ENCODE peak calls at places on chromosomes 4 and X, in four cellular contexts. T is ascending aorta, Q is GDM1, I is neural progenitor cell. S is an unnamed sample.

GRCh38 chr4:42671431-42672194 is 14.7 kb upstream of the ATP8A1 start:
- DNase-seq in Q (peak; percentile 12), T (no peak), I (no peak), S (no peak)

GRCh38 chrX:43556207-43556606 is 99.9 kb upstream of the MAOA start:
- DNase-seq in T (no peak), I (no peak), Q (no peak), S (no peak)

GRCh38 chrX:113522814-113523213 is 682.2 kb upstream of the AMOT start:
- DNase-seq in T (no peak), I (no peak), Q (no peak), S (no peak)

GRCh38 chr4:71406459-71406963 is 67.7 kb downstream of the SLC4A4 start:
- DNase-seq in T (no peak), Q (peak; percentile 83), I (no peak), S (peak; percentile 9)

GRCh38 chr4:74189331-74190043 is 31.6 kb downstream of the MTHFD2L start:
- DNase-seq in I (peak; percentile 70), T (no peak), Q (no peak), S (no peak)

GRCh38 chr4:121790976-121791375 is 10.1 kb upstream of the EXOSC9 start:
- DNase-seq in I (no peak), T (no peak), Q (no peak), S (peak; percentile 53)

GRCh38 chr4:103410401-103410800 is 212.3 kb upstream of the CENPE start:
- DNase-seq in I (no peak), Q (no peak), T (no peak), S (no peak)

GRCh38 chrX:11886745-11887144 is 128.7 kb downstream of the MSL3 start:
- DNase-seq in T (no peak), Q (no peak), I (no peak), S (peak; percentile 55)

GRCh38 chr4:89753601-89754066 is 83.3 kb downstream of the SNCA start:
- DNase-seq in T (no peak), I (no peak), Q (no peak), S (peak; percentile 58)

GRCh38 chr4:77418333-77418732 is 187.3 kb upstream of the CXCL13 start:
- DNase-seq in Q (no peak), T (no peak), I (no peak), S (no peak)

GRCh38 chr4:26573389-26573794 is 10.5 kb upstream of the TBC1D19 start:
- DNase-seq in I (no peak), T (no peak), Q (no peak), S (no peak)

GRCh38 chr4:129839687-129840086 is 743.7 kb downstream of the C4orf33 start:
- DNase-seq in Q (no peak), T (no peak), I (no peak), S (peak; percentile 34)

GRCh38 chr4:174218127-174218790 is 65.2 kb downstream of the FBXO8 start:
- DNase-seq in I (peak; percentile 46), Q (no peak), T (no peak), S (no peak)

GRCh38 chrX:134721766-134722532 is 63.7 kb upstream of the PLAC1 start:
- DNase-seq in I (no peak), Q (no peak), T (no peak), S (no peak)

GRCh38 chr4:138672393-138672976 is 343.1 kb upstream of the NOCT start:
- DNase-seq in Q (no peak), T (no peak), I (no peak), S (no peak)

GRCh38 chrX:152926279-152926678 is 28.4 kb downstream of the ZNF185 start:
- DNase-seq in T (no peak), I (peak; percentile 59), Q (peak; percentile 56), S (peak; percentile 52)

GRCh38 chr4:7398104-7398423 is 36.7 kb downstream of the PSAPL1 start:
- DNase-seq in Q (peak; percentile 60), I (no peak), T (no peak), S (peak; percentile 9)

GRCh38 chr4:87931932-87932331 is 43.6 kb upstream of the SPP1 start:
- DNase-seq in T (no peak), I (no peak), Q (no peak), S (no peak)

GRCh38 chr4:8664976-8665375 is 72.4 kb downstream of the CPZ start:
- DNase-seq in I (no peak), Q (no peak), T (no peak), S (no peak)

GRCh38 chrX:151801980-151802379 is 67.4 kb downstream of the CNGA2 start:
- DNase-seq in Q (no peak), I (no peak), T (no peak), S (no peak)

GRCh38 chr4:3439391-3439790 is 2.4 kb upstream of the HGFAC start:
- DNase-seq in T (no peak), I (no peak), Q (no peak), S (no peak)

GRCh38 chr4:52107336-52107735 is 56.2 kb downstream of the SPATA18 start:
- DNase-seq in T (no peak), Q (no peak), I (no peak), S (no peak)

GRCh38 chr4:6876440-6876839 is 33.2 kb upstream of the TBC1D14 start:
- DNase-seq in I (no peak), Q (no peak), T (no peak), S (no peak)

GRCh38 chrX:96770315-96770714 is 85.7 kb downstream of the DIAPH2 start:
- DNase-seq in Q (no peak), T (no peak), I (peak; percentile 17), S (no peak)

GRCh38 chrX:100831219-100831946 is 11.2 kb downstream of the CSTF2 start:
- DNase-seq in I (no peak), Q (no peak), T (no peak), S (no peak)

GRCh38 chr4:109375778-109376414 is 57.7 kb upstream of the SEC24B start:
- DNase-seq in Q (no peak), I (no peak), T (no peak), S (no peak)

GRCh38 chr4:156790866-156791265 is 180.7 kb downstream of the PDGFC start:
- DNase-seq in T (no peak), Q (no peak), I (peak; percentile 75), S (peak; percentile 59)

GRCh38 chrX:105876658-105877057 is 54.3 kb downstream of the NRK start:
- DNase-seq in Q (no peak), I (peak; percentile 34), T (no peak), S (no peak)

GRCh38 chr4:85737254-85737653 is 262.3 kb downstream of the ARHGAP24 start:
- DNase-seq in Q (no peak), T (no peak), I (no peak), S (no peak)

GRCh38 chr4:137394000-137394399 is 138.3 kb downstream of the PCDH18 start:
- DNase-seq in I (no peak), T (no peak), Q (no peak), S (no peak)

GRCh38 chr4:54063737-54064316 is 578 bp downstream of the CHIC2 start:
- DNase-seq in Q (no peak), I (peak; percentile 39), T (no peak), S (no peak)

GRCh38 chr4:3384771-3385701 is 56.7 kb upstream of the HGFAC start:
- DNase-seq in I (no peak), Q (no peak), T (no peak), S (no peak)

S was measured in brain microvascular endothelial cell.